ENCODE peak calls at places on chromosomes 13 and 19, in six cellular contexts. C is SK-N-SH, V is HCT116, W is HepG2, X is H1, K is K562. J is an unnamed sample.

GRCh38 chr13:73169971-73170370 is 111.2 kb downstream of the KLF5 start:
- DNase-seq in C (no peak), V (no peak), W (no peak), X (no peak), K (no peak), J (no peak)

GRCh38 chr13:109998808-109999528 is 212.6 kb upstream of the IRS2 start:
- DNase-seq in C (no peak), V (no peak), W (no peak), X (no peak), K (no peak), J (peak)

GRCh38 chr19:47253467-47253881 is 2.9 kb upstream of the CCDC9 start:
- DNase-seq in C (no peak), V (no peak), W (peak), X (no peak), K (no peak), J (no peak)

GRCh38 chr19:46604781-46605355 is 3.7 kb downstream of the CALM3 start:
- DNase-seq in C (peak), V (no peak), W (no peak), X (no peak), K (peak), J (no peak)

GRCh38 chr13:21324793-21325192 is 134.3 kb downstream of the ZDHHC20 start:
- DNase-seq in C (no peak), V (no peak), W (no peak), X (no peak), K (no peak), J (no peak)

GRCh38 chr13:114077121-114077937 is 55.1 kb downstream of the RASA3 start:
- DNase-seq in C (no peak), V (no peak), W (no peak), X (no peak), K (no peak), J (no peak)

GRCh38 chr19:8501968-8502367 is 472 bp downstream of the PRAM1 start:
- DNase-seq in C (no peak), V (no peak), W (no peak), X (no peak), K (no peak), J (no peak)

GRCh38 chr13:113070855-113071254 is 34.7 kb upstream of the F7 start:
- DNase-seq in C (no peak), V (no peak), W (no peak), X (no peak), K (no peak), J (no peak)

GRCh38 chr19:49775742-49776370 is 9.1 kb downstream of the AP2A1 start:
- DNase-seq in C (no peak), V (no peak), W (no peak), X (no peak), K (peak), J (no peak)

GRCh38 chr19:1079566-1080111 is 12.7 kb downstream of the ARHGAP45 start:
- DNase-seq in C (peak), V (no peak), W (no peak), X (no peak), K (no peak), J (no peak)

GRCh38 chr19:17109962-17110598 is 34.5 kb downstream of the MYO9B start:
- DNase-seq in C (no peak), V (no peak), W (no peak), X (no peak), K (no peak), J (no peak)

GRCh38 chr19:45901912-45902650 is at the start of gene MYPOP:
- DNase-seq in C (peak), V (no peak), W (no peak), X (no peak), K (peak), J (no peak)

GRCh38 chr19:42068756-42069571 is 1.0 kb downstream of the GRIK5 start:
- DNase-seq in C (peak), V (no peak), W (no peak), X (no peak), K (peak), J (no peak)

GRCh38 chr19:5947435-5947834 is 30.5 kb downstream of the RANBP3 start:
- DNase-seq in C (no peak), V (no peak), W (no peak), X (no peak), K (no peak), J (no peak)

GRCh38 chr19:8631425-8631819 is 989 bp downstream of the NFILZ start:
- DNase-seq in C (no peak), V (no peak), W (peak), X (no peak), K (peak), J (no peak)

GRCh38 chr19:45767410-45767880 is 1.6 kb downstream of the SIX5 start:
- DNase-seq in C (no peak), V (no peak), W (peak), X (no peak), K (peak), J (peak)

GRCh38 chr19:3976495-3977241 is 5.8 kb upstream of the DAPK3 start:
- DNase-seq in C (peak), V (no peak), W (no peak), X (no peak), K (peak), J (no peak)

GRCh38 chr13:97855570-97855970 is 97.9 kb upstream of the IPO5 start:
- DNase-seq in C (peak), V (peak), W (peak), X (no peak), K (peak), J (peak)

GRCh38 chr13:34469212-34469983 is 472.7 kb upstream of the NBEA start:
- DNase-seq in C (peak), V (no peak), W (no peak), X (no peak), K (no peak), J (no peak)

GRCh38 chr13:113489549-113490495 is 689 bp downstream of the DCUN1D2 start:
- DNase-seq in C (peak), V (no peak), W (no peak), X (no peak), K (peak), J (no peak)

DNA sequence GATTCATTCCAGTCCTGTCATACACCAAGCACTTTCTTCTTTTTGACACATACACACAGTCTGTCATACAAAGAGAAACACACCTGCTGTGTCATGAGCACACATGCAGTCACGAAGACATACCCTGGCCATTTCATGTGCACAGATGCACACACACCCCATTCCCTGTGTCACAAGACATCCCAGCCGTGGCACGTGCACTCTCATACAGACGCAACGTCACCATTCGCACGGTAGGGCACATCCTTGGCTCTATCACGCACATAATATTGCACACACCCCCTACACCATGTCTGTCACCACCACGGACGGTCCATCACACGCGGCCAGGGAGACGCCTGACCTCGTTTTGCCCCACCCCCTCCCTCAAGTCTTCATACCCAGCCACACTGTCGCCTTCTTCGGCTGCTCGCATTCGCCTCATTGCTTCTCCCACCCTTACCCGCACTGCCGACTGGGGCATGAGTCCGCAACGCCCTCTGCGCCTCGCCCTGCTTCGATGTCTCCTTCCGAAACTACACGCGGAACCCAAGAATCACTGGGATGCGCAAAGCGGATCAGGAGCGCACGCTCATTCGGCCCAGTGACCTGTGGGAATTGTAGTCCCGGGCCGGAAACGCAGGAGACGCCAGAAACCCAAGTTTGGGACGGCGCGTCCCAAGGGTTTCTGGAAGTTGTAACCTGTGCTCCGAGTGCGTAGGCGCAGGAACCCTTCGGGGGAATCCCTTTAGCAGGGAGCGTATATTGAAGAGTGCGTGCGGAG is 6.8 kb upstream of the ZNF283 start:
- DNase-seq in C (peak), V (no peak), W (no peak), X (peak), K (no peak), J (no peak)
- TF ChIP-seq JUND in C (no peak), V (no peak), W (no peak), X (no peak), K (no peak), J (no peak)

DNA sequence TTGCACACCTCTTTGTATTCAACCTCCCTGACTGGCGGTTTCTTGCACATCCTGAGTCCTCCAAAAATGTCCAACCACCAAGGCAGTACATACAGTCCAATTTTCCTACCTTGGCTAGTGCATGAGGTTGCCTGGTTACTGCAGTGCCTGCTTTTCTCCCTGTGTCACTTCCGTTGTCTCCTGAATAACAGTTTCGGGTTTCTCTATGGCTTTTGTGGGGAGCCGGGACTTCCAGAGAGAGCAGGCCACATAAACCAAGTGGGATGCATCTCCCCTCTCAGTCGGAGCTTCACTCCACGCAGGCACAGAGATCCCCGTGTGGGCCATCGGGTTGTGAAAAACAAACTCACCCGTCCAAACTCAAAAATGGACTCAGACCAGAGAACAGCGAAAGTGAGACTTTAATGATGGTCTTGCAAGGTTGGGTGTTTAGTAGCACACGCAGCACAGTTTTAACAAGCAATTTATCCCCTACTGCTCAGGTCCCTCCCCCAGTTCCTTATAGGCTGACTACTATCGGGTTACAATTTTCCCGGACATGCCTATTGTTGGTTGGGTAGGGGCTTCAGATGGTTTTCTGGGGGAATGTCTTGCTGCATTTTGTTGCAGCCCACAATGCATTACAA is 173.1 kb downstream of the POU4F1 start:
- DNase-seq in C (no peak), V (no peak), W (no peak), X (no peak), K (no peak), J (no peak)
- TF ChIP-seq JUND in C (no peak), V (no peak), W (no peak), X (no peak), K (no peak), J (no peak)

GRCh38 chr13:47858042-47858677 is 142.9 kb downstream of the SUCLA2 start:
- DNase-seq in C (no peak), V (no peak), W (peak), X (no peak), K (no peak), J (no peak)

GRCh38 chr13:47859129-47859528 is 141.9 kb downstream of the SUCLA2 start:
- DNase-seq in C (no peak), V (no peak), W (no peak), X (no peak), K (no peak), J (no peak)

GRCh38 chr13:47858678-47859050 is 142.4 kb downstream of the SUCLA2 start:
- DNase-seq in C (no peak), V (no peak), W (no peak), X (no peak), K (no peak), J (no peak)

GRCh38 chr13:47853236-47853635 is 147.8 kb downstream of the SUCLA2 start:
- DNase-seq in C (no peak), V (no peak), W (no peak), X (no peak), K (no peak), J (no peak)
- TF ChIP-seq JUND in C (peak), V (no peak), W (no peak), X (no peak), K (no peak), J (no peak)

GRCh38 chr19:33436360-33437345 is 63.1 kb downstream of the CEBPG start:
- DNase-seq in C (peak), V (no peak), W (no peak), X (no peak), K (no peak), J (no peak)
- TF ChIP-seq JUND in C (no peak), V (no peak), W (no peak), X (no peak), K (no peak), J (no peak)

DNA sequence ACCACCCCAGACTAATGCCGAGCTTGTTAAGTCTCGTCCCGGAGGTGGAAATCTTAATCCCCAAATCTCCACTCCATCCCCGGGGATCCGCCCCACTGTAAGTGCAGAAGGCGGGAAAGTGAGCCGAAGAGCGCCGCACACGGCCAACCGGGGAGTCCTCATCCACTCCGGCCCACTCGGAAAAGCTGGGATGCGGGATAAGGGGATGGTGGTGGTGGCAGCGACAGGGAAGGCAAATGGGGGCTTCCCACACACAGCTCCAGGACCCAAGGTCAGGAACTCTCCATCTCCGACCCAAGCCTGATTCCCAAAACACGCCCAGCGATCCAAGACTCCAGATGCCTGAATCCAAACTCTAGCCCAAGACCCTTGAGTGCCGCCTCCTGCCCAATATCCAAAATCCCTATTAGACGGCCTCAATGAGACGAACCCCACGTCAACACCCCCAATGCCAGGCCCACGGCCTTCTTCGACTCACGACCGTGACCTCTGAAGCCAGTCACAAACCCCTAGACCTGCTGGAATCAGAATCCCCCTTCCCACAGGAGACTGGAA is 481 bp downstream of the FBL start:
- DNase-seq in C (peak), V (no peak), W (no peak), X (no peak), K (peak), J (no peak)
- TF ChIP-seq JUND in C (no peak), V (no peak), W (no peak), X (no peak), K (no peak), J (no peak)

GRCh38 chr19:38004100-38004504 is 97.1 kb downstream of the SIPA1L3 start:
- DNase-seq in C (no peak), V (no peak), W (no peak), X (no peak), K (no peak), J (no peak)
- TF ChIP-seq JUND in C (no peak), V (no peak), W (no peak), X (no peak), K (no peak), J (no peak)

DNA sequence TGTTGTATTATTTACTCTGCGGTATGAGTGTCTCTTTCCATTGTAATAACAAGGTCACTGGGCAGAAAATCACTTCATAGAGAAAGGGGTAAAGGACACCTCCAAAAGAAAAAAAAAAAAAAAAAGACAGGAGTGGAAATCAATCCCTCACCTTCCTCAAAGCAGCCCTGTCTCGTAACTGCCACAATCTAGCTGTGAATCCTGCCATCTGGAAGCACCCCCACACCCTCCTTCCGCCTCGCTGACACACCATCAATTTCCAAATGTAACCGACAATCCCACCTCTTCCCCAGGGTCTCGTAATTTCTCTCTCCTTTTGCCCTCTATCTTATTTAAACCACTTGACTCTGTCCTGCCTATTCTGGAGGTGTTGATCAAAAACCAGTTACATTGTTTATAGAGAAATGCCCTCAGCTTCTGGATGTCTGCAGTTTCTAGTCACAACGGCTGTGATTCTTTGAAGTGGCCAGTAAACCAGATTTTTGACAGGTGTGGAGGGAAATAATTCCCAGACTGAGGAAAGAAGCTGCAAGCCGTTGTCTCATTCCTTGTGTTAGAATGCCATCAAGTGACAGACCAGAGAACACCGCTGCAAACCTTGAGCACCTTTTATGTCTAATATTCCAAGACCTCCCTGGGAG is 9.1 kb upstream of the POP4 start:
- DNase-seq in C (no peak), V (no peak), W (peak), X (no peak), K (no peak), J (peak)
- TF ChIP-seq JUND in C (no peak), V (no peak), W (no peak), X (no peak), K (no peak), J (no peak)

J was measured in T47D.